ENCODE peak calls at places on chromosomes 1 and 21, in nine cellular contexts. O, N, V, U, J, Z, A, D and R are unnamed samples.
A peak's percentile ranks its signal among the peaks of the same experiment; 100 is the strongest.

GRCh38 chr21:46295177-46295711 is 9.1 kb downstream of the YBEY start:
- DNase-seq in O (peak; percentile 33), N (no peak), V (no peak), U (peak; percentile 10), J (no peak), Z (no peak), A (peak; percentile 60), D (no peak), R (no peak)

GRCh38 chr1:71228727-71229371 is 148.0 kb upstream of the ZRANB2 start:
- DNase-seq in O (peak; percentile 50), N (no peak), V (no peak), U (no peak), J (peak; percentile 3), Z (no peak), A (no peak), D (no peak), R (no peak)

GRCh38 chr21:38244407-38244787 is 12.4 kb upstream of the KCNJ15 start:
- DNase-seq in O (no peak), N (no peak), V (no peak), U (peak; percentile 7), J (no peak), Z (no peak), A (no peak), D (no peak), R (no peak)

GRCh38 chr21:42341776-42342542 is 8.8 kb downstream of the TFF2 start:
- DNase-seq in O (peak; percentile 8), N (no peak), V (no peak), U (no peak), J (no peak), Z (no peak), A (no peak), D (no peak), R (no peak)

GRCh38 chr1:167791281-167792209 is 69.8 kb downstream of the MPZL1 start:
- DNase-seq in O (peak; percentile 79), N (no peak), V (no peak), U (no peak), J (no peak), Z (no peak), A (peak; percentile 87), D (peak; percentile 99), R (no peak)

GRCh38 chr1:26887125-26887524 is 3.0 kb downstream of the GPN2 start:
- DNase-seq in O (peak; percentile 46), N (no peak), V (no peak), U (no peak), J (peak; percentile 46), Z (no peak), A (peak; percentile 48), D (no peak), R (no peak)

GRCh38 chr1:121413817-121414216 is 229.0 kb downstream of the SRGAP2C start:
- DNase-seq in O (no peak), N (no peak), V (no peak), U (no peak), J (no peak), Z (no peak), A (no peak), D (no peak), R (no peak)

GRCh38 chr1:3639397-3639911 is 10.4 kb downstream of the WRAP73 start:
- DNase-seq in O (no peak), N (no peak), V (no peak), U (no peak), J (no peak), Z (no peak), A (no peak), D (no peak), R (no peak)

GRCh38 chr1:12179111-12179519 is 12.3 kb downstream of the TNFRSF1B start:
- DNase-seq in O (no peak), N (no peak), V (no peak), U (peak; percentile 73), J (no peak), Z (peak; percentile 73), A (no peak), D (peak; percentile 44), R (no peak)

GRCh38 chr1:169513208-169513607 is 27.5 kb upstream of the SLC19A2 start:
- DNase-seq in O (no peak), N (no peak), V (no peak), U (no peak), J (no peak), Z (no peak), A (peak; percentile 31), D (no peak), R (no peak)

GRCh38 chr1:207221934-207222351 is 99.5 kb upstream of the CD55 start:
- DNase-seq in O (no peak), N (no peak), V (no peak), U (no peak), J (no peak), Z (no peak), A (peak; percentile 45), D (no peak), R (no peak)

GRCh38 chr1:111837398-111837797 is 81.7 kb downstream of the DDX20 start:
- DNase-seq in O (no peak), N (no peak), V (no peak), U (no peak), J (no peak), Z (no peak), A (no peak), D (no peak), R (no peak)

GRCh38 chr1:212315907-212316306 is 30.7 kb downstream of the PPP2R5A start:
- DNase-seq in O (peak; percentile 95), N (no peak), V (no peak), U (no peak), J (peak; percentile 71), Z (no peak), A (peak; percentile 34), D (no peak), R (peak; percentile 11)

GRCh38 chr1:17629460-17629859 is 90.0 kb downstream of the ARHGEF10L start:
- DNase-seq in O (peak; percentile 77), N (no peak), V (no peak), U (no peak), J (no peak), Z (no peak), A (no peak), D (no peak), R (no peak)

GRCh38 chr1:238913210-238913609 is 473.2 kb upstream of the CHRM3 start:
- DNase-seq in O (no peak), N (no peak), V (no peak), U (no peak), J (no peak), Z (no peak), A (no peak), D (no peak), R (no peak)

GRCh38 chr1:110816945-110817344 is 56.0 kb upstream of the CD53 start:
- DNase-seq in O (no peak), N (no peak), V (no peak), U (no peak), J (peak; percentile 77), Z (no peak), A (no peak), D (no peak), R (no peak)

GRCh38 chr21:44653656-44654575 is 543 bp downstream of the KRTAP12-4 start:
- DNase-seq in O (no peak), N (peak; percentile 18), V (no peak), U (no peak), J (no peak), Z (no peak), A (no peak), D (no peak), R (no peak)

GRCh38 chr1:171983584-171983983 is 142.3 kb downstream of the DNM3 start:
- DNase-seq in O (peak; percentile 18), N (no peak), V (no peak), U (no peak), J (peak; percentile 48), Z (no peak), A (no peak), D (peak; percentile 15), R (peak; percentile 58)

GRCh38 chr1:34398916-34399275 is 222.2 kb downstream of the C1orf94 start:
- DNase-seq in O (peak; percentile 40), N (no peak), V (no peak), U (no peak), J (no peak), Z (no peak), A (no peak), D (no peak), R (no peak)

GRCh38 chr1:119471566-119471965 is 35.4 kb upstream of the HSD3B1 start:
- DNase-seq in O (no peak), N (no peak), V (no peak), U (no peak), J (no peak), Z (no peak), A (no peak), D (no peak), R (no peak)

GRCh38 chr1:206468571-206468970 is 1.7 kb upstream of the IKBKE start:
- DNase-seq in O (peak; percentile 46), N (no peak), V (no peak), U (no peak), J (peak; percentile 60), Z (no peak), A (no peak), D (no peak), R (no peak)

GRCh38 chr1:223731076-223731770 is 18.9 kb downstream of the CAPN2 start:
- DNase-seq in O (no peak), N (peak; percentile 60), V (peak; percentile 50), U (no peak), J (no peak), Z (no peak), A (peak; percentile 59), D (peak; percentile 25), R (peak; percentile 58)

GRCh38 chr1:171017431-171017830 is 73.3 kb upstream of the FMO3 start:
- DNase-seq in O (peak; percentile 36), N (no peak), V (no peak), U (no peak), J (no peak), Z (no peak), A (no peak), D (no peak), R (no peak)

GRCh38 chr21:34989337-34990151 is 59.6 kb downstream of the RUNX1 start:
- DNase-seq in O (no peak), N (no peak), V (no peak), U (peak; percentile 54), J (no peak), Z (no peak), A (no peak), D (no peak), R (no peak)

GRCh38 chr1:43082701-43083100 is 89.4 kb downstream of the EBNA1BP2 start:
- DNase-seq in O (no peak), N (no peak), V (no peak), U (no peak), J (no peak), Z (no peak), A (no peak), D (no peak), R (no peak)

GRCh38 chr1:167484726-167485125 is 33.6 kb downstream of the CD247 start:
- DNase-seq in O (no peak), N (no peak), V (no peak), U (no peak), J (no peak), Z (no peak), A (no peak), D (no peak), R (no peak)

GRCh38 chr21:42648606-42649005 is 4.8 kb upstream of the PDE9A start:
- DNase-seq in O (no peak), N (no peak), V (no peak), U (no peak), J (no peak), Z (no peak), A (no peak), D (no peak), R (no peak)

GRCh38 chr1:8817413-8818324 is at the start of gene RERE:
- DNase-seq in O (peak; percentile 96), N (peak; percentile 92), V (peak; percentile 95), U (peak; percentile 98), J (peak; percentile 93), Z (peak; percentile 93), A (peak; percentile 87), D (peak; percentile 89), R (peak; percentile 95)

GRCh38 chr1:219517031-219517430 is 95.9 kb downstream of the ZC3H11B start:
- DNase-seq in O (peak; percentile 66), N (no peak), V (no peak), U (no peak), J (peak; percentile 79), Z (no peak), A (no peak), D (no peak), R (no peak)

GRCh38 chr1:70896224-70896623 is 151.4 kb downstream of the PTGER3 start:
- DNase-seq in O (peak; percentile 63), N (no peak), V (no peak), U (no peak), J (no peak), Z (no peak), A (peak; percentile 9), D (no peak), R (no peak)

GRCh38 chr1:94806451-94806861 is 13.7 kb upstream of the SLC44A3 start:
- DNase-seq in O (no peak), N (no peak), V (no peak), U (no peak), J (no peak), Z (no peak), A (peak; percentile 69), D (no peak), R (no peak)